ENCODE peak calls at places on chromosomes 11 and 22, in nine cellular contexts. X, G, L, N, Y, P, Q, Z and C are unnamed samples. For H3K4me1, the result is how much of the 10 kb centered on the place peaks cover.

GRCh38 chr11:67303989-67304411 is 670 bp downstream of the SSH3 start:
- DNase-seq in Z (no peak), N (no peak), X (no peak), Q (no peak), G (peak), P (peak), L (no peak), Y (no peak), C (no peak)

GRCh38 chr11:119666463-119667131 is 62.4 kb downstream of the NECTIN1 start:
- DNase-seq in Y (peak), G (peak), N (peak), Q (peak), P (peak), X (peak), L (peak), Z (no peak), C (peak)

GRCh38 chr22:19723165-19723989 is at the start of gene GP1BB:
- DNase-seq in G (peak), Q (no peak), N (no peak), P (no peak), Z (no peak), L (no peak), X (no peak), Y (no peak), C (peak)

GRCh38 chr11:134572741-134573675 is 161.0 kb upstream of the B3GAT1 start:
- DNase-seq in L (no peak), N (no peak), Z (peak), P (no peak), Y (no peak), G (no peak), Q (no peak), X (no peak), C (no peak)

GRCh38 chr11:64078905-64079304 is 43.2 kb downstream of the FLRT1 start:
- DNase-seq in G (no peak), P (no peak), Z (no peak), Q (no peak), X (no peak), Y (no peak), L (no peak), N (no peak), C (peak)

GRCh38 chr22:31947296-31947695 is 3.0 kb downstream of the YWHAH start:
- DNase-seq in Q (peak), Z (no peak), P (no peak), L (no peak), N (no peak), X (no peak), G (no peak), Y (no peak), C (peak)

GRCh38 chr22:38706101-38706884 is 549 bp downstream of the GTPBP1 start:
- DNase-seq in X (no peak), P (peak), G (peak), Y (peak), Q (peak), Z (no peak), N (peak), L (no peak), C (no peak)

GRCh38 chr11:25159341-25159740 is 662.5 kb downstream of the LUZP2 start:
- DNase-seq in X (no peak), Y (no peak), G (no peak), Q (no peak), P (no peak), L (no peak), Z (no peak), N (peak), C (no peak)

GRCh38 chr11:47912843-47913437 is 64.8 kb upstream of the NUP160 start:
- DNase-seq in G (no peak), Q (no peak), Z (no peak), N (no peak), X (no peak), Y (no peak), L (no peak), P (no peak), C (no peak)

GRCh38 chr11:8822476-8822875 is 88.5 kb upstream of the AKIP1 start:
- DNase-seq in G (no peak), X (no peak), P (no peak), Q (no peak), Z (no peak), L (no peak), Y (no peak), N (no peak), C (no peak)

GRCh38 chr11:114079406-114080072 is 20.0 kb downstream of the ZBTB16 start:
- DNase-seq in G (no peak), L (no peak), X (no peak), Q (no peak), Y (no peak), Z (no peak), P (no peak), N (no peak), C (no peak)

GRCh38 chr11:102120437-102120935 is 10.2 kb downstream of the YAP1 start:
- DNase-seq in Y (no peak), G (no peak), Q (no peak), P (no peak), X (no peak), L (no peak), N (peak), Z (no peak), C (no peak)
- H3K4me1 ChIP-seq in Y (half or more), G (under half), Q (under half), P (under half), X (half or more), L (under half), N (under half), Z (half or more), C (half or more)

DNA sequence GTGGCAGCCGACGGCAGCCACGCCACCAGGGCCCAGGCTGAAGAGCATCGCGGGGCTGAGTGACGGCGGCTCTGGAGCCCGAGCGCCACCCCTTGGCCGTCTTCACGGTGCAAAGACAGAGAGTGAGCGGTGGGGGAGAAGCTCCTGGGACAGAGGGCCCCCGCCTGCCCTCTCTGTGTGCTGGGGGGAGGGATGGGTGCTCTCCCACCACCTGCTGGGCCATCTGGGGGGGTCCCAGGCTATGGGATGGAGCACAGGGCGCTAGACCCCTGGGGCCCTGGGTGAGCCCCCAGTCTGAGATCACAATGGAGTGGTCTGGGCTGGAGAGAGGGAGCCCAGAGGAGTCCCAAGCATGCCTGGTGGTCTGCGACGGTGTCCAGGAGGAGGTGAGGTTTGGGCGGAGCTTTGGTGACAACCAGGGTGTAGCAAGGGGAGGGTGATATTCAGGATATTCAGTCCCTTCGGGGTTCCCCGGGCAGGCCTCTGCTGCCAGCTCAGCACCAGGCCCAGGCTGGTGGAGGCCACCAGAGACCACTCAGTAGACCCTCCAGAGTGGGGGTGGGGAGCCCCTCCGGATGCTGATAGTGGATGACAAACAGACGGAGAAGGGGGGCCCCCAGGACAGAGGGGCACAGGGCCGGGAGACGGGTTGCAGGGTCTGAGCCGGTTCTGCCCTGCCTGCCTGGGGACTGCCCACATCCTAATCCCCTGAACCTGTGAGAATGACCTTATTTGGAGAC is 78.1 kb upstream of the PRR5 start:
- DNase-seq in G (no peak), Y (no peak), X (no peak), L (no peak), Q (no peak), Z (no peak), N (peak), P (no peak), C (no peak)
- TF ChIP-seq CTCF in G (no peak), Y (no peak), X (no peak), L (no peak), Q (peak), Z (no peak), N (peak), P (no peak), C (peak)

DNA sequence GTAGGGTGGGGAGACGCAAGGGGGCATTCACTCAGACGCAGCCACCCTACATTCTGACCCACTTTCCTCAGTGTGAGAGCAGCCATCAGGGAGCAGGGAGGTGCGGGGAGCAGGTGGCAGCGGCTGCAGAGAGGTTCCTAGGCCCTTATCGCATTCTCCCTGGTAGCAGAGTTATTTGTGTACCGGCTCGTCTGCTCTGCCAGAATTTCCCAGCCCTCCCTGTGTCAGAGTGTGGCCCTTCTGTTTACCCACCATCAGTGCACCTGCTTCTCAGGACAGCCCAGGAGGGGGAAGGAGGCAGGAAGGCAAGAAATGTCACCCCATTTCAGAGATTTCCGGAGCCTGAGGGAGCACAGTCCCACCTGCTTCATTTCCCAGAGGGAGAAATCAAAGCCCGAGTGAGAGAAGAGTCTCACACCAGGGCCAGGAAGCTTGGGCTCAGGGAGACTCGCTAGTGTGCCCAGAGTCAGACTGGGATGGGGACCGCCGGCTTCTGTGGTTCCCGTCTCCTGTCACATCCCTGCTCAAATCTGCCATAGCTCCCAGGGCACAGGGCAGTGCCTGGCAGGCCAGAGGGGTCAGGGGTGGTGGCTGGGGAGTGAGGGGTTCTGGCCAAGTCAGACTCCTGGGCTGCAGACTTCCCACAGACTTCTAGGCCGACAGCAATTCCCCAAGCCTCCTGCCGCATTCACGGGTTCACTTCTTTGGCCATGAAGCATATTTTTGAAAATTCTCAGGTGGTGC is 49.7 kb downstream of the ARRB1 start:
- DNase-seq in Q (no peak), L (no peak), G (peak), X (no peak), N (no peak), Z (no peak), P (peak), Y (no peak), C (peak)
- H3K4me1 ChIP-seq in Q (under half), L (under half), G (under half), X (under half), N (under half), Z (half or more), P (under half), Y (under half), C (under half)

GRCh38 chr11:121328213-121328966 is 35.8 kb downstream of the SC5D start:
- DNase-seq in L (no peak), G (no peak), N (no peak), Y (no peak), P (no peak), Q (peak), X (no peak), Z (peak), C (no peak)

GRCh38 chr11:121328967-121329653 is 36.5 kb downstream of the SC5D start:
- DNase-seq in P (no peak), Z (peak), G (no peak), Y (no peak), N (no peak), Q (no peak), X (no peak), L (no peak), C (no peak)

GRCh38 chr11:121329786-121330395 is 37.3 kb downstream of the SC5D start:
- DNase-seq in Q (no peak), G (no peak), Y (no peak), Z (no peak), P (no peak), N (no peak), L (no peak), X (no peak), C (no peak)

GRCh38 chr11:121334973-121335711 is 42.6 kb downstream of the SC5D start:
- DNase-seq in Y (no peak), G (no peak), P (no peak), N (no peak), Z (no peak), Q (no peak), X (no peak), L (no peak), C (no peak)

GRCh38 chr11:121330614-121331435 is 38.3 kb downstream of the SC5D start:
- DNase-seq in L (no peak), P (no peak), Q (no peak), X (no peak), N (no peak), Y (no peak), Z (no peak), G (no peak), C (no peak)
- TF ChIP-seq CTCF in L (no peak), P (no peak), Q (no peak), X (no peak), N (no peak), Y (no peak), Z (no peak), G (no peak), C (no peak)

DNA sequence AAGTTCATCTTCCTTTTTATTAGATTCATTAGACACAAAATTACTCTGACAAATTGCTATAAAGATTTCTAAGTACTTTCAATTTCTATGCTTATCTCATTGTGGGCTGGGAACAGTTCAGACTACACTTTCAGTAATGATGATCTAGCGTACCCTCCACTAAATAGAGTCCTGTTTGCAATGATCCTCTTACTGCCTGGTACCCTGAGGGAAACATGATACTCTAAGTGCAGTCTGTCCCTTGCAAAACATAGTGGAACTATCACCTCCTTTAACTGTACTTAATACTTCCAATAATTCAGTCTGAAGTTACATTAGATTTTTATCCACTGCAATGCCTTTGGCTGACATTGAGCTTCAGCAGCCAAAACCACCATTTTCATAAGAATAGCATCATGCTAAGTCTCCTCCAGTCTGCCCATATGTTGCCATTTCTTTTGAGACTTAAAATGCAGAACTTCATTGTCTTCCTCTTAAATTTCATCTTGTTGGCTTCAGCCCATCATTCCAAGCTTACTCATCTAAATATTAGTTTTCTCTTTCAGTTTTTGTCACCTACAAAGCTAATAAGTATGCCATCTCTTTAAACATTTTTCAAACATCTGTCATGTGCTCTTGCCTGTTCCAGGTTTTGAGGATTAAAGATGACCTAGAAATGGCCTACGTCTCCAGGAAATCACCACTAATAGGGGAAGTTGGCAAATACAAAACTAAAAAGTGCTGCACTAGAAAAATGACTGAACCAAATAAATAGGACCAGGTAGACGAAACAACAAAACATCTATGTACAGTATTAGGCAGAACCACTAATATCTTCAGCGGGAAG is 55.5 kb downstream of the PAK1 start:
- DNase-seq in Z (no peak), L (no peak), N (no peak), G (no peak), Q (no peak), X (no peak), P (no peak), Y (no peak), C (no peak)
- H3K4me1 ChIP-seq in Z (under half), L (under half), N (under half), G (under half), Q (under half), X (under half), P (under half), Y (under half), C (under half)

GRCh38 chr11:29518389-29519174 is 498.2 kb downstream of the KCNA4 start:
- DNase-seq in N (no peak), Q (no peak), Y (no peak), Z (no peak), G (no peak), P (no peak), X (no peak), L (no peak), C (no peak)
- TF ChIP-seq CTCF in N (peak), Q (no peak), Y (no peak), Z (no peak), G (no peak), P (no peak), X (no peak), L (no peak), C (no peak)

DNA sequence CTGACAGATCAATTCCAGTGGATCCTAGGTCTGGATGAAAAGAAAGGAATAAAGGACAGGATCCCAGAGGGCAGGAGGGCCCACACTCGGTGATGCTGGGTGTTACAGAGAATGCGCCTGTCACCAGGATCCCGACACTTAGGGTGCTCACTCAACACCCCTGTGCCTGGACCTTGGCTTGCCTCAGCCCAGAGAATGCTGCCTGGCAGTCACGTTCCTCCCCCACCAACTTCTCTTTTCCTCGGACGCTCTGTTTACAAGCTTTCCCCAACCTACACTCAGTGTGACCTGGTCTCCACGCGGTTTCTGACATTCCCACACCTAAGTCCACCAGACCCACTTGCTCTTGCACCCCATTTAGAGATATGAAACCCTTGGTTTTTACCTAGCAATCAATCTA is 38.0 kb upstream of the ETS1 start:
- DNase-seq in Z (no peak), N (no peak), L (no peak), G (no peak), Y (no peak), P (no peak), X (no peak), Q (peak), C (no peak)
- H3K4me1 ChIP-seq in Z (under half), N (under half), L (half or more), G (under half), Y (under half), P (under half), X (under half), Q (under half), C (under half)

GRCh38 chr11:13970986-13971385 is 8.5 kb downstream of the SPON1 start:
- DNase-seq in G (peak), N (no peak), Q (no peak), P (peak), X (no peak), Z (peak), L (no peak), Y (no peak), C (no peak)
- TF ChIP-seq CTCF in G (no peak), N (peak), Q (peak), P (peak), X (no peak), Z (peak), L (no peak), Y (no peak), C (peak)

DNA sequence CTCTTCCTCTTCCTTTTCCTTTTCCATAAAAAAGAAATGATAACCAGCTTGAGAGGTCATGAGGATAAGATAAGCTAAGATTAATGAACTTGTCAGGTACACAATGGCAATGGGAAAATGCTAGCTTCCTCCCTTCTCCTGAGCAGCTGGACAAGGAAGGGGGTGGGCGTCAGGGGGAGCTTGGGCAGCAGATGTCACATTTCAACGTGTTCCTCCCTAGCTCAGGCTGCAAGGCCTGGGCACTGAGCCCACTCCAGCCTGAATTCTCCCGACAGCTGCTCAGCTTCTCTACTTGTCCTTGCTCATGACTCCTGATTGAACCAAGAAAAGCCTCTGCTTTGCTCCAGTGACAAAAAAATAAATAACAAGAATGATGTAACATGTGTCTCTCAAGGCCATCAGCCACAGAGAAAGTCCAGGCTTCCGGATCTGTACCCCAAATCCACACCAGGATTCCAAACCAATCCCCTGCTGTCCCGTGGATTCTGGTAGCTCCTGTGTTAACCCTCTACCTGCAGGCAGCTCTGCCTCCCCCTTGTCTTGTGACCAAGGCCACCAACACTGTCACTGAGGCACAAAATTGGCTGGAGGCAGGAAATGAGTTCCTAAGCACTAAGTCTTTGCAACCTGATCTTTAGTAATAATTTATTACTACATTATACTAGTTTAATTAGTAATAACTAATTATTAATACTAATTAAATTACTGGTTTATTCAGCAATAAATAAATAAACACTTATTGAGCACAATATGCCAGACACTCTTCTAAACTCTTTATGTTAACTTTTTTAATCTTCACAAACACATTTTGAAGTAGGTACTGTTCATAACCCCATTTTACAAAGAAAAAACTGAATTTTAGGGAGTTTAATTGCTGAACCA is 146.5 kb downstream of the CCDC34 start:
- DNase-seq in P (peak), N (peak), Q (no peak), X (peak), G (no peak), L (no peak), Y (no peak), Z (no peak), C (peak)
- H3K4me1 ChIP-seq in P (half or more), N (under half), Q (under half), X (half or more), G (under half), L (under half), Y (under half), Z (under half), C (under half)

GRCh38 chr11:94735907-94736306 is 32.2 kb upstream of the AMOTL1 start:
- DNase-seq in P (no peak), Z (peak), G (no peak), X (no peak), Q (no peak), L (no peak), N (no peak), Y (no peak), C (no peak)
- TF ChIP-seq CTCF in P (no peak), Z (no peak), G (no peak), X (no peak), Q (no peak), L (no peak), N (no peak), Y (no peak), C (no peak)